ENCODE peak calls at places on chromosomes 7 and 10, in eight cellular contexts. U is upper lobe of right lung; D is pancreas; Z is A549; S is psoas muscle; K is transverse colon; P is AG04450; X is CD8-positive, alpha-beta T cell. R is an unnamed sample. For H3K9me3, the result is how much of the 10 kb centered on the place peaks cover.

GRCh38 chr10:131068760-131069159 is 242.8 kb downstream of the TCERG1L start:
- DNase-seq in P (no peak), Z (no peak), K (no peak), D (no peak), S (no peak), X (no peak), U (no peak), R (no peak)

GRCh38 chr7:121137580-121137979 is 149.1 kb downstream of the CPED1 start:
- DNase-seq in D (no peak), K (no peak), X (no peak), P (no peak), U (no peak), Z (no peak), S (no peak), R (no peak)

GRCh38 chr7:33706666-33707194 is 198.6 kb upstream of the BMPER start:
- DNase-seq in X (no peak), Z (no peak), P (no peak), S (no peak), D (no peak), U (no peak), K (no peak), R (no peak)

GRCh38 chr10:27620425-27621397 is 116.6 kb downstream of the RAB18 start:
- DNase-seq in P (no peak), K (no peak), D (no peak), Z (no peak), U (no peak), S (peak), X (no peak), R (peak)

GRCh38 chr7:27147211-27148030 is at the start of gene HOXA6:
- DNase-seq in U (peak), Z (no peak), X (no peak), S (peak), P (no peak), K (peak), D (no peak), R (no peak)

GRCh38 chr10:29392376-29393021 is 103.6 kb downstream of the LYZL1 start:
- DNase-seq in D (no peak), K (peak), U (no peak), S (no peak), Z (peak), P (no peak), X (no peak), R (no peak)

GRCh38 chr10:11863353-11864105 is 40.4 kb downstream of the PROSER2 start:
- DNase-seq in D (no peak), Z (no peak), X (peak), P (no peak), U (peak), K (no peak), S (no peak), R (no peak)

GRCh38 chr7:137940656-137941518 is 61.0 kb downstream of the CREB3L2 start:
- DNase-seq in S (no peak), X (no peak), U (no peak), P (no peak), K (peak), D (no peak), Z (no peak), R (peak)

GRCh38 chr7:55211721-55212120 is 153.4 kb upstream of the LANCL2 start:
- DNase-seq in P (no peak), S (no peak), D (no peak), X (no peak), Z (no peak), U (no peak), K (no peak), R (no peak)

GRCh38 chr7:74092964-74093339 is 9.3 kb downstream of the LIMK1 start:
- DNase-seq in U (peak), K (peak), D (no peak), P (no peak), X (no peak), S (peak), Z (no peak), R (peak)

GRCh38 chr10:27607591-27607990 is 103.5 kb downstream of the RAB18 start:
- DNase-seq in Z (no peak), D (no peak), U (no peak), X (no peak), S (no peak), P (no peak), K (no peak), R (no peak)

GRCh38 chr7:158829021-158829341 is 328 bp downstream of the ESYT2 start:
- DNase-seq in X (peak), S (peak), U (peak), K (no peak), P (peak), D (peak), Z (peak), R (peak)

GRCh38 chr10:99497343-99498025 is 35.3 kb upstream of the NKX2-3 start:
- DNase-seq in P (no peak), S (no peak), Z (no peak), X (no peak), U (no peak), D (no peak), K (no peak), R (no peak)

DNA sequence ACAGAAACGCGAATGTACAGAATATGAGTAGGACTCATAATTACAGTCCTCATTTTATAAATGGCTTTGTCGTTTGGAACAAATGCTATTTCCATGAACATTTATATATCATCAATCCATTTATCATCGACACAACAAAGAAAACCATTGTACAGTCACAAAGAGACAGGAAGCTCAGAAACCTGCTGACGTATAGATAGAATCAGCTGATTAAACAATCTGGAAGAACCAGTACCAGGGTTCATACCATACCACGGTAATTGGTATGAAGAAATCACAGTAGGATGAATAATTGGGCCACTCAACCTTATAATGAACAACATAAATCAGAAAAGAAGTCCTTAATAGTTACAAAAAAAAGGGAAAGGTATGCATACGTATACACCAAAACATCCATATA is 295.0 kb downstream of the PARD3 start:
- DNase-seq in U (no peak), X (no peak), P (no peak), K (no peak), S (no peak), D (no peak), Z (no peak), R (no peak)
- TF ChIP-seq CTCF in U (no peak), X (no peak), P (no peak), K (no peak), S (no peak), D (no peak), Z (no peak), R (no peak)

GRCh38 chr7:78020131-78020873 is 221.7 kb downstream of the PHTF2 start:
- DNase-seq in P (peak), Z (peak), D (peak), S (peak), U (no peak), K (peak), X (no peak), R (peak)
- H3K4me3 ChIP-seq in P (peak), Z (peak), D (peak), S (peak), U (peak), K (peak), X (peak), R (peak)

GRCh38 chr10:106436123-106436740 is 728.3 kb downstream of the SORCS1 start:
- DNase-seq in U (no peak), X (no peak), P (no peak), Z (no peak), K (no peak), D (no peak), S (no peak), R (no peak)
- H3K9me3 ChIP-seq in U (under half), X (under half), P (under half), Z (under half), K (under half), D (under half), S (under half), R (under half)

GRCh38 chr7:155825346-155825745 is 13.1 kb upstream of the SHH start:
- DNase-seq in Z (no peak), K (no peak), X (no peak), P (no peak), U (no peak), S (no peak), D (no peak), R (no peak)
- TF ChIP-seq CTCF in Z (no peak), K (no peak), X (no peak), P (no peak), U (no peak), S (no peak), D (no peak), R (no peak)

GRCh38 chr7:100493476-100494264 is 9.9 kb downstream of the NYAP1 start:
- DNase-seq in X (peak), U (peak), S (no peak), P (no peak), K (peak), D (no peak), Z (no peak), R (no peak)

GRCh38 chr7:100491192-100491578 is 7.5 kb downstream of the NYAP1 start:
- DNase-seq in X (no peak), D (no peak), Z (no peak), S (no peak), U (no peak), P (no peak), K (no peak), R (no peak)

GRCh38 chr7:100489824-100490223 is 6.1 kb downstream of the NYAP1 start:
- DNase-seq in P (peak), X (no peak), D (peak), K (no peak), U (no peak), S (no peak), Z (peak), R (no peak)

GRCh38 chr7:100490483-100491191 is 6.9 kb downstream of the NYAP1 start:
- DNase-seq in Z (no peak), D (no peak), X (no peak), S (no peak), K (no peak), U (no peak), P (no peak), R (no peak)

DNA sequence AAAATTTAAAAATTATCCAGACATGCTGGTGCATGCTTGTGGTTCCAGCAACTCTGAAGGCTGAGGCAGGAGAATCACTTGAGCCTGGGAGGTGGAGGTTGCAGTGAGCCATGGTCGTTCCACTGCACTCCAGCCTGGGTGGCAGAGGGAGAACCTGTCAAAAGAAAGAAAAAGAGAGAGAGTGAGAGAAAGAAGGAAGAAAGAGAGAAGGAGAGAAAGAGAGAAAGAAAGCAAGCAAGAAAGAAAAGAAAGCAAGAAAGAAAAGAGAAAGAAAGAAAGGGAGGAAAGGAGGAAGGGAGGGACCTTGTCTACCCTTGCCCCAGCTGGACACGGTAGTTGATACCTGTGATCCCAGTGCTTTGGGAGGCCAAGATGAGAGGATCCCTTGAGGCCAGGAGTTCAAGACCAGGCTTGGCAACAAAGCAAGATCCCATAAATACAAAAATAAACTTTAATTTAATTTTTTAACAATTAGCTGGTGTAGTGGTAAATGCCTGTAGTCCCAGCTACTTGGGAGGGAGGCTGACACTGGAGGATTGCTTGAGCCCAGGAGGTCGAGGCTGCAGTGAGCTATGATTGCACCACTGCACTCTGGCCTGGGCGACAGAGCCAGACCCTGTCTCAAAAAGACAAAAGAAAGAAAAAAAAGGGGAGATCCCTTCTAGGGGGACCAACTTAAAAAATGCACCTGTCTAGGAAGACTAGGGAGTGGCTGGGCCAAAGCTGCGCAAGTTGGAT is 9.2 kb downstream of the NYAP1 start:
- DNase-seq in S (no peak), U (no peak), K (no peak), X (no peak), P (no peak), Z (no peak), D (no peak), R (no peak)
- H3K4me3 ChIP-seq in S (peak), U (peak), K (peak), X (peak), P (peak), Z (no peak), D (peak), R (peak)

GRCh38 chr7:63114371-63114985 is 884.2 kb upstream of the ZNF722 start:
- DNase-seq in Z (no peak), P (no peak), S (no peak), D (no peak), K (no peak), U (no peak), X (no peak), R (no peak)

GRCh38 chr7:63113713-63114285 is 884.9 kb upstream of the ZNF722 start:
- DNase-seq in S (no peak), Z (no peak), X (no peak), P (no peak), U (no peak), D (no peak), K (no peak), R (no peak)

GRCh38 chr7:63112764-63113712 is 885.6 kb upstream of the ZNF722 start:
- DNase-seq in K (no peak), Z (no peak), P (no peak), U (no peak), D (no peak), X (no peak), S (no peak), R (no peak)
- H3K9me3 ChIP-seq in K (under half), Z (under half), P (under half), U (under half), D (under half), X (under half), S (under half), R (under half)

GRCh38 chr7:45199506-45199905 is 41.9 kb downstream of the RAMP3 start:
- DNase-seq in U (peak), D (no peak), X (no peak), S (no peak), P (no peak), K (no peak), Z (no peak), R (no peak)
- TF ChIP-seq CTCF in U (no peak), D (no peak), X (no peak), S (no peak), P (no peak), K (no peak), Z (no peak), R (no peak)

DNA sequence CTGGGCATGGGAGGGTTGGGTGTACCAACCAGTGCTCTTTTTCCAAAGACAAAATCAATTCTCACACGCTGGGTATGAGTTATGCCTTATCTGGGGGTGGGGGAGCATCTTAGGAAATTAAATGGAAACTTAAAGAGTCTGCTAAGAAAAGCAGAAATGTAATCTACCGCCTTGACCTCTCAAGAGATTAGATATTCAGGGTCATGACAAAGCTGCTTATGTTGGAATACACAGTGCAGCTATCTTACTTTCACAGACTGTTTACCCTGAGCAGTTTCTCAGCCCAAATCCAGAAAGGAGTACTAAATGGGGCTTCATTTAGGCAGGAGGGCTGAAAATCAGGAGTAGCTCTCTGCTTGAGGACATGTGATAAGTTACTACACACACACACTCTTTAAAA is 2.6 kb downstream of the MEST start:
- DNase-seq in Z (no peak), D (no peak), X (no peak), U (no peak), K (no peak), S (no peak), P (no peak), R (no peak)
- H3K4me3 ChIP-seq in Z (no peak), D (no peak), X (no peak), U (peak), K (no peak), S (no peak), P (peak), R (peak)

GRCh38 chr7:13856012-13856411 is 133.5 kb downstream of the ETV1 start:
- DNase-seq in S (no peak), P (no peak), X (no peak), U (no peak), Z (no peak), K (no peak), D (no peak), R (no peak)

DNA sequence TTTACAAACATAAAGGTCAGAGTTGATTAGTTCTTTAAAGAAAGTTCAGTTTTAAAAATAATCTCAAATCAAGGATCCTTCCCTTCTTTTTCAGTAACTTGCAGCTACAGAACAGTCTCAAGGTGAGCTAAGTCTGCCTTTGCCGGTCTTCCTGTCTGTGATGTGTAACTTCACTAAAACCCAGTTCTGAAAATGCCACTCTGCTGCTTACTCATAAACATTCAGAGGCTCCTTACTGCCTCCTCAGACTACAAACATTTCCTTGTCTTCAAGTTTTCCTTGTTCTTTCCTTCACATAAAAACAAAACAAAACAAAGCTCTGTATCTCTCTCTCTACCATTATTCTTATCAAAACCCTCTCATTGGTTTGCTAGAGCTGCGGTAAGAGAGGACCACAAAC is 128.7 kb downstream of the ETV1 start:
- DNase-seq in P (no peak), D (no peak), S (no peak), K (no peak), Z (no peak), X (no peak), U (no peak), R (no peak)
- H3K9me3 ChIP-seq in P (under half), D (under half), S (under half), K (under half), Z (under half), X (under half), U (under half), R (under half)

GRCh38 chr10:93225938-93226337 is 152.2 kb downstream of the CYP26A1 start:
- DNase-seq in P (no peak), K (no peak), Z (no peak), D (no peak), U (no peak), X (no peak), S (no peak), R (no peak)

GRCh38 chr10:93222211-93222754 is 148.6 kb downstream of the CYP26A1 start:
- DNase-seq in D (no peak), S (no peak), U (no peak), X (no peak), P (no peak), K (no peak), Z (no peak), R (no peak)

GRCh38 chr10:93223336-93223735 is 149.6 kb downstream of the CYP26A1 start:
- DNase-seq in K (no peak), Z (no peak), P (no peak), D (no peak), S (no peak), X (no peak), U (no peak), R (no peak)

GRCh38 chr10:93222876-93223275 is 149.2 kb downstream of the CYP26A1 start:
- DNase-seq in S (no peak), K (no peak), D (no peak), U (no peak), P (no peak), Z (no peak), X (no peak), R (no peak)

DNA sequence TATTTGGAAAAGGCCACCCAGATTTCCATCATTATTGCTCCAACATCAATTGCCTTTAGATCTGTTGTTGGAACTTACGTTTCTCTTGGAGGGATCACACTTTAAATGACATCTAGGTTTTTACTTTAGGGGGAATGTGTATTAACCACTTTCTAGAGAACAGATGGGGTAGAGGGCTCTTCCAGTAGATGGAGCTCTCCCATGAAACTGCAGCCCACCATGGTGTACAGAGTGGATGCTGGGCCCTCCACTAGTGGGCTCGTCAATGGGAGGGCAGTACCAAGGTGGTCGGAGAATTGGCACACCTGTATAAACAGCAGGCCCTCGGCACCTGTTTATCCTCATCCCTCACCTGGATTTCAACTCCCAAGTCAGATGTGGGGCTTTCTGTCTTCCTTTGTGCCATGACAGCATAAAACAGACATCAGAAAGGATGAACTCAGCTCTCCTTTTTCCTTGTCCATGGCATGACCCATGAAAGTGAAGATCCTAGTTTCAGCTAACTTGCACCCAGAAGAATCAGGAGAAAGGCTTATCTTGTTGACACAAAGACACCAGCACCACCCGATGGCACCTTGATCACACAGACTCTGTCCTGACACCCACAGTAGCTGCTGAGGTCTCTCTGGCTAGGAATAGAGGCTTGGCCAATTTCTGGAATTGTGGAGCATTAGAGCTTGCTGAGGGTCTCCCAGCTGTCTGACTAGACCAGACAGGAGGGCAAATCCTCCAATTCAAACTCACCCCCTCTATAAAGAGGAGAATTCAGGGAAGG is 150.5 kb downstream of the CYP26A1 start:
- DNase-seq in D (no peak), P (no peak), X (no peak), S (no peak), Z (peak), U (no peak), K (no peak), R (no peak)
- TF ChIP-seq CTCF in D (no peak), P (no peak), X (no peak), S (no peak), Z (peak), U (no peak), K (no peak), R (no peak)

R was measured in ascending aorta.